ENCODE peak calls at places on chromosomes 12 and 14, in eight cellular contexts. A is HCT116, S is heart left ventricle, C is GM23338, T is Panc1, M is thoracic aorta, P is lung, N is neural progenitor cell. D is an unnamed sample. For H3K27me3, the result is how much of the 10 kb centered on the place peaks cover.

GRCh38 chr14:24631749-24632335 is 2.1 kb downstream of the GZMB start:
- DNase-seq in A (no peak), S (no peak), C (no peak), T (no peak), M (no peak), P (no peak), N (no peak), D (no peak)

GRCh38 chr12:50937653-50938052 is 14.7 kb upstream of the HIGD1C start:
- DNase-seq in A (no peak), S (no peak), C (no peak), T (no peak), M (no peak), P (no peak), N (no peak), D (no peak)

GRCh38 chr12:128259556-128260070 is 7.4 kb upstream of the TMEM132C start:
- DNase-seq in A (no peak), S (no peak), C (peak), T (no peak), M (no peak), P (no peak), N (peak), D (no peak)

GRCh38 chr12:6551496-6552139 is 4.2 kb downstream of the IFFO1 start:
- DNase-seq in A (no peak), S (peak), C (no peak), T (no peak), M (no peak), P (no peak), N (no peak), D (peak)

GRCh38 chr12:25942709-25943108 is 15.8 kb upstream of the RASSF8 start:
- DNase-seq in A (no peak), S (no peak), C (no peak), T (no peak), M (no peak), P (no peak), N (no peak), D (no peak)

GRCh38 chr12:78571953-78572352 is 292.6 kb upstream of the SYT1 start:
- DNase-seq in A (no peak), S (no peak), C (peak), T (no peak), M (no peak), P (no peak), N (peak), D (no peak)

GRCh38 chr14:61968207-61968606 is 206.0 kb downstream of the SNAPC1 start:
- DNase-seq in A (no peak), S (no peak), C (peak), T (no peak), M (no peak), P (no peak), N (no peak), D (no peak)

GRCh38 chr12:92596388-92596787 is 106.4 kb upstream of the PLEKHG7 start:
- DNase-seq in A (no peak), S (no peak), C (no peak), T (no peak), M (no peak), P (no peak), N (no peak), D (no peak)

GRCh38 chr14:74618078-74618952 is 6.3 kb upstream of the LTBP2 start:
- DNase-seq in A (peak), S (peak), C (no peak), T (no peak), M (no peak), P (peak), N (no peak), D (no peak)

GRCh38 chr12:12922191-12922616 is 29.8 kb downstream of the GPRC5D start:
- DNase-seq in A (no peak), S (no peak), C (peak), T (no peak), M (peak), P (no peak), N (no peak), D (no peak)

GRCh38 chr12:113788020-113788856 is 177.9 kb downstream of the RBM19 start:
- DNase-seq in A (no peak), S (no peak), C (no peak), T (no peak), M (no peak), P (no peak), N (no peak), D (no peak)

GRCh38 chr14:67500981-67501380 is 12.5 kb upstream of the TMEM229B start:
- DNase-seq in A (no peak), S (no peak), C (no peak), T (no peak), M (no peak), P (no peak), N (no peak), D (no peak)

GRCh38 chr14:104550849-104551728 is 28.5 kb upstream of the C14orf180 start:
- DNase-seq in A (no peak), S (no peak), C (no peak), T (no peak), M (no peak), P (no peak), N (no peak), D (no peak)

GRCh38 chr12:88951860-88952483 is 371.7 kb upstream of the KITLG start:
- DNase-seq in A (no peak), S (no peak), C (peak), T (no peak), M (no peak), P (no peak), N (peak), D (no peak)

GRCh38 chr12:90979936-90980335 is 24.8 kb downstream of the EPYC start:
- DNase-seq in A (no peak), S (no peak), C (no peak), T (no peak), M (no peak), P (no peak), N (no peak), D (no peak)

GRCh38 chr14:67773844-67774377 is 42.5 kb downstream of the ZFYVE26 start:
- DNase-seq in A (no peak), S (no peak), C (no peak), T (peak), M (no peak), P (no peak), N (no peak), D (no peak)

GRCh38 chr12:122730215-122731014 is at the start of gene HCAR1:
- DNase-seq in A (no peak), S (no peak), C (no peak), T (no peak), M (no peak), P (no peak), N (peak), D (no peak)
- TF ChIP-seq CTCF in A (no peak), S (no peak), C (no peak), T (no peak), M (no peak), P (no peak), N (no peak), D (no peak)

DNA sequence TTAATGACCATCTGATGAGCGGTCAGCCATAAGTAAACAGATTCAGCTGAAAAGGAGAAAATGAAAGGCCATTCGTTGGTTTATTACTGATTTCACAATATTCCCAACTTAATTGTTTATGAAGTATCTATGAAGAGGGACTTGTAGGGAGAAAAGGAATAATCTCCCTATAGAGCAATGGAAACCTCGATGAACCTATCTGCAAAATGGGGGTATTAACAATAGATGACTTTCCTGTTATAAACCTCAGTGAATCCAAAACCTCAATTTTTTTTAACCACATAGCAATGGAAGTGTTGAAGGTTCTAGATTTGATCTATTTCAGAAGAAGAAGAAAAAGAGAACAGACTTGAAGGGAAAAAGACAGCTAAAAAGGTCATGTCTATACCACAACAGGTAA is 2.0 kb downstream of the WIF1 start:
- DNase-seq in A (no peak), S (no peak), C (no peak), T (no peak), M (no peak), P (no peak), N (no peak), D (no peak)
- H3K27me3 ChIP-seq in A (under half), S (under half), C (under half), T (under half), M (under half), P (under half), N (half or more), D (half or more)

GRCh38 chr14:23301969-23302289 is 730 bp downstream of the PPP1R3E start:
- DNase-seq in A (no peak), S (no peak), C (no peak), T (no peak), M (no peak), P (no peak), N (no peak), D (no peak)
- TF ChIP-seq CTCF in A (no peak), S (no peak), C (no peak), T (no peak), M (no peak), P (no peak), N (no peak), D (no peak)

DNA sequence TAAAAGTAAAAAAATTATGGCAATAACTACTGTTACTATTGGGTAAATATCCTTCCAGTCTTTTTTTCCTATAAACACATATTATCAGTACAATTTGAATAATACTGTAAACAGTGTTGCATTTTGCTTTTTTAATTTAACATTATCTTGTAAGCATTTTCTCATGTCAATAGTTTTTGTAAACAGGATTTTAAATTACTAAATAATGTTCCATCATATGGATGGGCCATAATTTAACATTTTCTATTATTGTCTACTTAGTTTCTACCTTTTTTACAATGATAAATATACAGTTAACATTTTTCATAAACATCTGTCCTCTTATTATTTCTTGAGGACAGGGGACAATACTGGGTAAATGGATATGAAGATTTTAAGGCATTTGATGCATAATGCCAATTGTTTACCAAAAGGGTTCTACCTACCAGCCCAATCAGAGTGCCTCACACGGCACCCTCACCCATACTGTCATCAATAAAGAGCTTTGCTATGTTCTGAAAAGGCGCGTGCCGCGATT is 759 bp upstream of the ACVR1B start:
- DNase-seq in A (no peak), S (no peak), C (no peak), T (no peak), M (no peak), P (no peak), N (no peak), D (no peak)
- H3K27me3 ChIP-seq in A (under half), S (under half), C (half or more), T (under half), M (under half), P (under half), N (under half), D (under half)

DNA sequence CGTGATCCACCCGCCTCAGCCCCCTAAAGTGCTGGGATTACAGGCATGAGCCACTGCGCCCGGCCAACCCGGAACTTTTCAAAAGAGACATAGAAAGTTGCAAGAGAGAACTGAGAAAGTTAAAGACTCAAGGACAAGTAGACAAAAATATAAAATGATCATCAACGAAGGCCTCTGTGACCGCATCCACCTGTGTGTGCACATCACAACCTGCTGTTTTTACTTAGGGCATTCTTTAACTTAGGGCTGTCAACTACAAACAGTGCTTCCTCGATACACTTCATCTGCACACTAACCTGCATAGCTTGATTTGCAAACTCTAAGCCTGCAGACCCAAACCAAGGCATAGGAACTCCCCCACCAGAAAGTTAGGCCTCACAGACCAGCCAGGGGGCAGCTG is 14.8 kb downstream of the P2RX2 start:
- DNase-seq in A (no peak), S (no peak), C (no peak), T (no peak), M (no peak), P (no peak), N (no peak), D (no peak)
- TF ChIP-seq CTCF in A (no peak), S (no peak), C (no peak), T (no peak), M (no peak), P (no peak), N (no peak), D (no peak)

DNA sequence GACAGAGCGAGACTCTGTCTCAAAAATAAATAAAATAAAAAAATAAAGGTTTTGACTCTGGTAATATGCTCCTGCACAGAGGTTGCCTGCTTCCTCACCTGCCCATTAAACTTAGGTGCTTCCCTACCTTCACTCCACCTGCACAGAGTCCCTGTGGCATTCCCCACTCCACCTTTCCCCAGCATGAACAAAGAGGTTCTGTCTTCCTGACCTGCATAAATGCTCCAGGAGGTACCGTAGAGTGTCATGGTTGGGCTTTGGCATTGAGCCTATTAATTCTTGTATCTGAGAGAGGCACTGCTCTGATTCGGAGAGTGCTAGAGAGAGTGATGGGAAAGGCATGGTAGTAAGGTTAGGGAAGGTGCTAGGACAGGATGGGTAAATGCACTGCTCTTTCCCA is 6.3 kb downstream of the ARHGAP9 start:
- DNase-seq in A (no peak), S (no peak), C (no peak), T (no peak), M (no peak), P (no peak), N (no peak), D (no peak)
- H3K27me3 ChIP-seq in A (under half), S (half or more), C (half or more), T (under half), M (under half), P (under half), N (half or more), D (half or more)

GRCh38 chr12:22018860-22019259 is 27.2 kb upstream of the CMAS start:
- DNase-seq in A (no peak), S (no peak), C (no peak), T (no peak), M (no peak), P (no peak), N (no peak), D (no peak)
- TF ChIP-seq CTCF in A (peak), S (peak), C (peak), T (peak), M (peak), P (no peak), N (peak), D (peak)

DNA sequence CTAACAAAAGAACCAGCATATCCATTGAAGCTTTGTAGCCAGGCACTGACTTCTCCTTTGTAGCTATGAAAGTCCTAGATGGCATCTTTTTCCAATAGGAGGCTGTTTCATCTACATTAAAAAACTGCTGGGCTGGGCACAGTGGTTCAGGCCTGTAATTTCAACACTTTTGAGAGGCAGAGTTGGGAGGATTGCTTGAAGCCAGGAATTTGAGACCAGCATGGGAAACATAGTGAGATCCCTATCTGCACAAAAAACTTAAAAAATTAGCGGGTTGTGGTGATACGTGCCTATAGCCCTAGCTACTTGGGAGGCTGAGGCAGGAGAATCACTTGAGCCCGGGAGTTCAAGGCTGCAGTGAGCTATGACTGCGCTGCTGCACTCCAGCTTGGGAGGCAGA is 167.7 kb downstream of the CALM1 start:
- DNase-seq in A (no peak), S (no peak), C (no peak), T (no peak), M (no peak), P (no peak), N (no peak), D (no peak)
- H3K27me3 ChIP-seq in A (under half), S (under half), C (under half), T (under half), M (under half), P (under half), N (under half), D (under half)

DNA sequence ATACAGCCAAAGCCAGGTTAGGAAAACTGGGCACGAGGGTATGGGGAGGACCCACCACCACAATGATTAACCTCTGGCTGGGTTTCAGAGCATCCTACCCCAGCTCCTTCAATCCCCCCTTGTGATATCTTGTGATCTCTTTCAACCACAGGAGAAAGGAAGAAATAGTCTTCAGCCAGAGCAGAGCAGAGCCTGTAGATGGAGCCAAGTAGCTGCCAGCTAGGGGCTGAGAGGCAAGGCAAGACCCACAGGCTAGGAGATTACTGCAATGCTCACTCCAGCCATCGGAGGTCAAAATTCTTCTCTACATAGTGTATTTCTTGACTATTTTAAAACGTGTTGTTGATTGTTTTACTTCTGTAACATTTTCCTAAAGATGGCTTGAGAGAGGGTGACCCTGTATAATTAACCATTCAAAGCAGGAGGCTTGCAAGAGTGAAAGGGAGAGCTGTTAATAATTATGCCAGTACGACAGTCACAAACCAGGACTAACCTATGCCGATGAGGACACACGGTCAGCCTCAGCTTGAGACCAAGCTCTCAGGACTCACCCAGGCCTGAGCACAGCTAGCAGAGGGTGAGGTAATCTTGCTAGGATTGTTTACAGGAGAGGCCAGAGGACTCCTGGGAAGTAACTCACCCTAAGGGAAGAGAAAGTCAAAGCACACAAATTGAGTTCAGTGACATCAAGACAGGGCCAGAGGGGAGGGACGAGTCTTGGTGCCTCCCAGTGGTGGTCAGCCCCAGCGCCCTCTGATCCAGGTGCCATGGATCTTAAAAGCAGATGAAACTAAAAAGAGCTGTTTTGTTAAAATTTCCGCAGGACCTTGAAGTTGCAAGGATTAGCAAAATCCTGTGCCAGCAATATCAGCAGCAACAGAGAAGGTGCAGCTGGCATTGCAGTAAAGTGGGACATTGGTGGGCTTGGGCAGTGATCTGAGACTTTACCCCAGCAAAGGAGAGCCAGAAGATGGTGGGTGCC is 29.8 kb upstream of the CDKN3 start:
- DNase-seq in A (peak), S (peak), C (peak), T (peak), M (no peak), P (no peak), N (peak), D (no peak)
- TF ChIP-seq CTCF in A (peak), S (peak), C (peak), T (peak), M (peak), P (peak), N (peak), D (peak)